ENCODE peak calls at places on chromosomes 3 and 15, in seven cellular contexts. P is stomach, R is H9, C is GOT3, V is astrocyte of the spinal cord, U is PC-3, L is activated B cell treated with CpG ODN at 0.5 μM for 24 hours. X is an unnamed sample.

GRCh38 chr15:87287156-87287555 is 969.4 kb downstream of the NTRK3 start:
- DNase-seq in C (no peak), P (no peak), R (no peak), U (peak; percentile 66), V (peak; percentile 83), L (no peak), X (peak; percentile 75)

GRCh38 chr15:70250208-70251201 is 152.8 kb upstream of the TLE3 start:
- DNase-seq in V (no peak), L (no peak), U (no peak), P (no peak), R (no peak), C (no peak), X (no peak)

GRCh38 chr15:82298520-82298919 is 35.9 kb downstream of the SAXO2 start:
- DNase-seq in V (no peak), R (no peak), U (no peak), L (no peak), C (no peak), P (no peak), X (no peak)

GRCh38 chr3:190533511-190534282 is 19.8 kb downstream of the IL1RAP start:
- DNase-seq in L (no peak), R (no peak), V (peak; percentile 96), P (no peak), U (peak; percentile 79), C (peak; percentile 33), X (peak; percentile 98)

GRCh38 chr15:82670699-82671098 is 23.5 kb upstream of the CPEB1 start:
- DNase-seq in C (no peak), L (no peak), P (no peak), V (no peak), R (no peak), U (no peak), X (no peak)

GRCh38 chr3:10743366-10744097 is 72.5 kb upstream of the SLC6A11 start:
- DNase-seq in R (no peak), C (no peak), L (no peak), U (no peak), V (no peak), P (no peak), X (no peak)

GRCh38 chr3:139629033-139629432 is 48.7 kb downstream of the NMNAT3 start:
- DNase-seq in L (no peak), V (no peak), R (peak; percentile 71), C (no peak), P (no peak), U (peak; percentile 45), X (peak; percentile 83)

GRCh38 chr15:69576035-69576526 is 123.5 kb downstream of the RPLP1 start:
- DNase-seq in R (peak; percentile 51), U (peak; percentile 75), L (peak; percentile 57), P (peak; percentile 74), V (no peak), C (peak; percentile 7), X (peak; percentile 33)

GRCh38 chr3:32326791-32327190 is 64.9 kb upstream of the CMTM7 start:
- DNase-seq in V (no peak), L (no peak), R (no peak), U (no peak), C (no peak), P (no peak), X (no peak)

GRCh38 chr3:126208182-126208581 is 27.8 kb upstream of the ALDH1L1 start:
- DNase-seq in C (no peak), U (no peak), P (no peak), R (no peak), V (no peak), L (no peak), X (peak; percentile 69)

GRCh38 chr3:129036234-129037092 is 24.1 kb upstream of the GP9 start:
- DNase-seq in P (no peak), C (no peak), R (no peak), V (no peak), L (no peak), U (no peak), X (no peak)

GRCh38 chr3:98732239-98733054 is 30.7 kb upstream of the ST3GAL6 start:
- DNase-seq in C (no peak), V (peak; percentile 32), U (peak; percentile 67), L (no peak), P (peak; percentile 61), R (peak; percentile 72), X (no peak)

GRCh38 chr3:194134757-194135515 is 1.0 kb upstream of the HES1 start:
- DNase-seq in P (peak; percentile 93), R (peak; percentile 95), U (peak; percentile 97), L (peak; percentile 82), V (peak; percentile 98), C (peak; percentile 93), X (peak; percentile 88)

GRCh38 chr3:2623463-2623862 is 486.7 kb downstream of the IL5RA start:
- DNase-seq in P (no peak), C (no peak), R (no peak), L (no peak), V (no peak), U (peak; percentile 2), X (peak; percentile 0)

GRCh38 chr3:48018841-48019240 is 2.6 kb upstream of the MAP4 start:
- DNase-seq in C (no peak), R (no peak), L (no peak), V (peak; percentile 63), P (no peak), U (peak; percentile 78), X (peak; percentile 95)

GRCh38 chr3:119318871-119319270 is 24.7 kb downstream of the ARHGAP31 start:
- DNase-seq in U (no peak), L (no peak), C (no peak), P (no peak), V (peak; percentile 40), R (no peak), X (no peak)

GRCh38 chr3:149044329-149045083 is 41.8 kb downstream of the HLTF start:
- DNase-seq in L (no peak), R (no peak), C (no peak), U (no peak), P (no peak), V (no peak), X (no peak)

GRCh38 chr15:68699881-68700394 is 120.8 kb downstream of the ANP32A start:
- DNase-seq in U (no peak), C (no peak), V (no peak), L (no peak), R (no peak), P (no peak), X (no peak)

GRCh38 chr3:195900426-195901355 is 7.7 kb downstream of the TNK2 start:
- DNase-seq in V (peak; percentile 72), R (no peak), L (peak; percentile 41), P (peak; percentile 46), U (peak; percentile 86), C (peak; percentile 86), X (peak; percentile 56)

GRCh38 chr3:121759541-121760202 is 10.1 kb upstream of the GOLGB1 start:
- DNase-seq in U (no peak), V (no peak), C (no peak), L (no peak), P (no peak), R (no peak), X (no peak)

GRCh38 chr3:196219194-196219969 is 3.0 kb downstream of the SLC51A start:
- DNase-seq in U (peak; percentile 91), C (peak; percentile 83), L (no peak), R (no peak), V (peak; percentile 92), P (no peak), X (peak; percentile 45)

GRCh38 chr3:169280010-169280585 is 383.4 kb downstream of the MECOM start:
- DNase-seq in L (no peak), V (no peak), U (peak; percentile 78), P (no peak), C (no peak), R (no peak), X (no peak)

GRCh38 chr3:34264650-34265049 is 466.2 kb downstream of the PDCD6IP start:
- DNase-seq in U (no peak), R (no peak), C (no peak), V (no peak), L (no peak), P (no peak), X (no peak)

GRCh38 chr15:74121858-74122257 is 8.5 kb upstream of the ISLR2 start:
- DNase-seq in U (no peak), L (no peak), P (no peak), R (no peak), V (no peak), C (no peak), X (no peak)

GRCh38 chr3:186307594-186307993 is 54.4 kb downstream of the DGKG start:
- DNase-seq in P (no peak), L (no peak), V (peak; percentile 55), C (no peak), R (no peak), U (peak; percentile 59), X (peak; percentile 31)

GRCh38 chr3:116432795-116433194 is 12.5 kb downstream of the LSAMP start:
- DNase-seq in V (no peak), P (no peak), R (no peak), L (no peak), C (no peak), U (no peak), X (no peak)

GRCh38 chr3:175818811-175819464 is 959.8 kb downstream of the NAALADL2 start:
- DNase-seq in C (no peak), P (no peak), L (no peak), V (no peak), R (no peak), U (peak; percentile 21), X (peak; percentile 55)

GRCh38 chr3:58899159-58899952 is 150.5 kb downstream of the CFAP20DC start:
- DNase-seq in L (peak; percentile 23), R (peak; percentile 26), C (no peak), U (peak; percentile 47), P (no peak), V (peak; percentile 1), X (peak; percentile 30)

GRCh38 chr3:4589475-4590111 is 96.4 kb downstream of the ITPR1 start:
- DNase-seq in C (no peak), L (no peak), P (no peak), U (no peak), V (no peak), R (no peak), X (no peak)

GRCh38 chr15:64430000-64430735 is 30.2 kb upstream of the ZNF609 start:
- DNase-seq in L (no peak), P (no peak), U (no peak), R (peak; percentile 77), V (peak; percentile 95), C (no peak), X (no peak)

GRCh38 chr3:52277972-52278509 is 408 bp downstream of the WDR82 start:
- DNase-seq in C (peak; percentile 74), U (no peak), P (no peak), R (no peak), L (no peak), V (peak; percentile 53), X (peak; percentile 42)

GRCh38 chr3:146160964-146161724 is at the start of gene PLOD2:
- DNase-seq in R (peak; percentile 74), L (peak; percentile 17), P (peak; percentile 84), V (peak; percentile 91), C (peak; percentile 83), U (peak; percentile 97), X (peak; percentile 73)

GRCh38 chr3:154324919-154325318 is 632 bp upstream of the DHX36 start:
- DNase-seq in C (no peak), V (no peak), L (no peak), U (no peak), P (no peak), R (no peak), X (no peak)

GRCh38 chr3:12902181-12902999 is 61.0 kb upstream of the RPL32 start:
- DNase-seq in L (no peak), C (no peak), V (no peak), P (no peak), R (no peak), U (no peak), X (no peak)

GRCh38 chr3:45462522-45463262 is 74.3 kb downstream of the LARS2 start:
- DNase-seq in R (no peak), U (no peak), L (no peak), C (no peak), P (no peak), V (peak; percentile 38), X (no peak)

GRCh38 chr3:14261229-14261628 is 82.6 kb downstream of the LSM3 start:
- DNase-seq in U (peak; percentile 85), L (peak; percentile 67), P (peak; percentile 90), V (peak; percentile 75), R (peak; percentile 91), C (no peak), X (peak; percentile 71)

GRCh38 chr15:38861108-38861507 is 296.5 kb upstream of the RASGRP1 start:
- DNase-seq in V (no peak), L (no peak), C (no peak), R (no peak), U (no peak), P (no peak), X (no peak)